ENCODE peak calls at places on chromosomes 16 and 17, in five cellular contexts. I is GM12878, L is GM06990, O is ascending aorta, Z is GM23338. E is an unnamed sample.

GRCh38 chr16:23369416-23369815 is 67.3 kb downstream of the SCNN1B start:
- DNase-seq in Z (no peak), L (no peak), I (no peak), O (no peak), E (no peak)

GRCh38 chr17:62712011-62712615 is 84.6 kb downstream of the MRC2 start:
- DNase-seq in Z (no peak), I (no peak), L (no peak), O (no peak), E (no peak)

GRCh38 chr16:72711823-72712222 is 336.1 kb downstream of the ZFHX3 start:
- DNase-seq in I (no peak), Z (no peak), L (no peak), O (no peak), E (no peak)

GRCh38 chr17:1787301-1787902 is 25.5 kb downstream of the SERPINF1 start:
- DNase-seq in L (no peak), O (peak), Z (no peak), I (no peak), E (peak)

GRCh38 chr16:69166221-69166833 is 20.6 kb upstream of the SNTB2 start:
- DNase-seq in L (no peak), I (no peak), Z (no peak), O (no peak), E (no peak)

GRCh38 chr17:80763293-80763867 is 218.7 kb downstream of the RPTOR start:
- DNase-seq in I (no peak), Z (no peak), O (no peak), L (no peak), E (no peak)

GRCh38 chr16:78365376-78365775 is 265.9 kb downstream of the WWOX start:
- DNase-seq in I (no peak), Z (no peak), L (no peak), O (no peak), E (no peak)

GRCh38 chr17:3949418-3949817 is 14.8 kb downstream of the ATP2A3 start:
- DNase-seq in O (no peak), I (no peak), L (no peak), Z (no peak), E (no peak)

GRCh38 chr17:76498886-76499667 is 2.1 kb downstream of the RHBDF2 start:
- DNase-seq in L (peak), O (no peak), I (peak), Z (no peak), E (peak)

GRCh38 chr17:17109896-17110295 is 67.6 kb downstream of the MPRIP start:
- DNase-seq in O (no peak), I (no peak), L (no peak), Z (no peak), E (peak)

GRCh38 chr17:51869387-51869786 is 289.1 kb downstream of the CA10 start:
- DNase-seq in I (no peak), Z (peak), O (no peak), L (no peak), E (peak)

GRCh38 chr16:66800856-66801255 is 528 bp downstream of the TERB1 start:
- DNase-seq in L (peak), I (no peak), O (no peak), Z (peak), E (no peak)

GRCh38 chr17:71033336-71033735 is 864.0 kb downstream of the KCNJ2 start:
- DNase-seq in Z (peak), L (no peak), I (no peak), O (no peak), E (no peak)

GRCh38 chr17:68759343-68760140 is 158.4 kb upstream of the FAM20A start:
- DNase-seq in O (peak), Z (peak), I (no peak), L (peak), E (peak)

GRCh38 chr16:23694707-23695373 is 16.2 kb downstream of the PLK1 start:
- DNase-seq in Z (peak), L (peak), O (no peak), I (no peak), E (no peak)

GRCh38 chr17:17189559-17189958 is 16.6 kb downstream of the PLD6 start:
- DNase-seq in Z (no peak), L (no peak), I (no peak), O (no peak), E (peak)

GRCh38 chr17:83100853-83101391 is 21.5 kb downstream of the METRNL start:
- DNase-seq in Z (no peak), L (no peak), I (no peak), O (no peak), E (no peak)

GRCh38 chr16:17194190-17194780 is 276.5 kb downstream of the XYLT1 start:
- DNase-seq in O (no peak), L (peak), Z (peak), I (no peak), E (no peak)

GRCh38 chr16:88306860-88307545 is 75.8 kb upstream of the ZNF469 start:
- DNase-seq in O (no peak), L (no peak), I (no peak), Z (no peak), E (peak)

DNA sequence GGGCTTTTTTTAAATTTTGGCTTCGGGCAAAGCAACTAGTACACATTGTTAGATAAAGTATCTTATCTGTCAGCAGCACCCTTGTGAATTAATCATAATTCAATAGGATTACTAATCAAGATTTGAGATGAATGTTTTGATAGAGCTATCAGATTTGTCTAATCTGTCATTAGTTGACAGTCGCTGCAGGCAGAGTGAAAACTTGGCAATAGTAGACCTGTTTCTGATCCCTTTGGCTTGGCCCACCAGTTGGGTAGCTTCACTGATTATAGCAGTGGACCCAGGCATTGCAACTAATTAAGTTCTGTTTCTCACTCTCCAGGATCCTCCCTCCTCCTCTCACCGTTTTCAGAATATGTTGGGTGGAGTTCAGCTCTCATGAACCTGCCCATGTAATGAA is 258.6 kb downstream of the IRX3 start:
- DNase-seq in I (no peak), O (no peak), Z (no peak), L (no peak), E (no peak)
- H3K4me3 ChIP-seq in I (no peak), O (no peak), Z (no peak), L (no peak), E (no peak)

GRCh38 chr17:29241015-29241963 is 5.4 kb upstream of the CRYBA1 start:
- DNase-seq in I (no peak), L (no peak), O (peak), Z (peak), E (peak)
- TF ChIP-seq CTCF in I (no peak), L (peak), O (no peak), Z (peak), E (no peak)

GRCh38 chr17:57941384-57942370 is 13.5 kb downstream of the CUEDC1 start:
- DNase-seq in Z (no peak), L (no peak), O (no peak), I (no peak), E (no peak)
- H3K4me3 ChIP-seq in Z (no peak), L (no peak), O (no peak), I (no peak), E (no peak)

DNA sequence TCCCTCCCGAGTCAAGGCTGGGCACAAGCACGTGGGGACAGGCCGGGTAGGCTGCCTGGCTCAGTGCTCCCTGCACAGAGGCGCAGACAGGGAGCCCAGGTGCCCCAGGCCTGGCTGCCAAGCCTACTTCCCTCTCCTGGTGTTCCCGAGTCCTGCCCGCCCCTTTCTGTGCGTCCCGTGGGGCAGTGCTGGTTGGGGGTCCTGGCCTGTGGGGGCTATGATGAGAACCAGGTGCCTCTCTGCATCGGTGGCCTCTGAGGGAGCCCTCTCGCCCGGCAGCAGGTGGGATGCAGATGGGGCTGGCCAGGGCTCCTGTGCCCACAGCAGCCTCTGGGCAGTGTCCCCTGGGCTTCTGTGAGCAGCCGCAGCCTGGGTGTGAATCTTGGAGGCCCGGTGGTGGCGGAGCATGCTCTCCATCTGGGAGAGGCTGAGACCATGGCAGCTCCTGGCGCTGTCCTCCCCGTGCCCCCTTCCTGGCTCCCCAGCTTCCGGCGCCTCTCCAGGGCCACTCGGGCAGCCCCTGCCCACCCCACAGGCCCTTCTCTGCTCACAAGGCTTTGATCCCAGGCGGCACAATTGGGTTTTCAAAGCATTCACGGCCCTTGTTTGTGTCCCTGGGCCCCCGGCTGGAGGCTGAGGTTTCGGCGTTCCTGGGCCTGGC is 7.2 kb downstream of the CENPX start:
- DNase-seq in O (no peak), Z (no peak), I (no peak), L (no peak), E (no peak)
- TF ChIP-seq CTCF in O (no peak), Z (no peak), I (no peak), L (no peak), E (no peak)

GRCh38 chr16:89921131-89921698 is 1.9 kb upstream of the TUBB3 start:
- DNase-seq in Z (peak), I (no peak), O (no peak), L (no peak), E (no peak)
- H3K4me3 ChIP-seq in Z (peak), I (no peak), O (peak), L (no peak), E (no peak)

E was measured in epithelial cell of esophagus.